ENCODE peak calls at places on chromosome 4, in eight cellular contexts. One of them, this sample, is unnamed.
A peak's percentile ranks its signal among the peaks of the same experiment; 100 is the strongest.

GRCh38 chr4:4574792-4575191 is 32.9 kb upstream of the STX18 start:
- DNase-seq in NB4: no peak
- DNase-seq in HCT116: peak; percentile 10
- DNase-seq in lower leg skin: no peak
- DNase-seq in sigmoid colon: no peak
- DNase-seq in body of pancreas: peak; percentile 47
- DNase-seq in heart left ventricle: peak; percentile 54
- DNase-seq in A549: peak; percentile 48
- DNase-seq in this sample: peak; percentile 6

GRCh38 chr4:181821039-181822004 is 421.9 kb upstream of the TENM3 start:
- DNase-seq in NB4: no peak
- DNase-seq in HCT116: no peak
- DNase-seq in lower leg skin: no peak
- DNase-seq in sigmoid colon: no peak
- DNase-seq in body of pancreas: no peak
- DNase-seq in heart left ventricle: no peak
- DNase-seq in A549: no peak
- DNase-seq in this sample: no peak

GRCh38 chr4:47831026-47831689 is 6.7 kb downstream of the CORIN start:
- DNase-seq in NB4: no peak
- DNase-seq in HCT116: no peak
- DNase-seq in lower leg skin: no peak
- DNase-seq in sigmoid colon: no peak
- DNase-seq in body of pancreas: peak; percentile 14
- DNase-seq in heart left ventricle: no peak
- DNase-seq in A549: no peak
- DNase-seq in this sample: no peak

GRCh38 chr4:155509619-155510018 is 132.9 kb upstream of the MAP9 start:
- DNase-seq in NB4: no peak
- DNase-seq in HCT116: no peak
- DNase-seq in lower leg skin: no peak
- DNase-seq in sigmoid colon: no peak
- DNase-seq in body of pancreas: no peak
- DNase-seq in heart left ventricle: no peak
- DNase-seq in A549: no peak
- DNase-seq in this sample: no peak

GRCh38 chr4:7210818-7211217 is 18.5 kb downstream of the SORCS2 start:
- DNase-seq in NB4: no peak
- DNase-seq in HCT116: no peak
- DNase-seq in lower leg skin: no peak
- DNase-seq in sigmoid colon: no peak
- DNase-seq in body of pancreas: no peak
- DNase-seq in heart left ventricle: no peak
- DNase-seq in A549: peak; percentile 33
- DNase-seq in this sample: no peak

GRCh38 chr4:15738877-15739276 is 36.0 kb downstream of the BST1 start:
- DNase-seq in NB4: no peak
- DNase-seq in HCT116: no peak
- DNase-seq in lower leg skin: no peak
- DNase-seq in sigmoid colon: no peak
- DNase-seq in body of pancreas: no peak
- DNase-seq in heart left ventricle: no peak
- DNase-seq in A549: no peak
- DNase-seq in this sample: no peak

GRCh38 chr4:153257151-153257620 is 52.9 kb downstream of the TRIM2 start:
- DNase-seq in NB4: no peak
- DNase-seq in HCT116: no peak
- DNase-seq in lower leg skin: no peak
- DNase-seq in sigmoid colon: no peak
- DNase-seq in body of pancreas: no peak
- DNase-seq in heart left ventricle: peak; percentile 32
- DNase-seq in A549: no peak
- DNase-seq in this sample: no peak

GRCh38 chr4:7828926-7829325 is 110.7 kb downstream of the AFAP1 start:
- DNase-seq in NB4: peak; percentile 19
- DNase-seq in HCT116: no peak
- DNase-seq in lower leg skin: no peak
- DNase-seq in sigmoid colon: peak; percentile 54
- DNase-seq in body of pancreas: no peak
- DNase-seq in heart left ventricle: no peak
- DNase-seq in A549: no peak
- DNase-seq in this sample: no peak

GRCh38 chr4:2811830-2812599 is 19.1 kb downstream of the SH3BP2 start:
- DNase-seq in NB4: peak; percentile 99
- DNase-seq in HCT116: peak; percentile 16
- DNase-seq in lower leg skin: peak; percentile 94
- DNase-seq in sigmoid colon: peak; percentile 86
- DNase-seq in body of pancreas: peak; percentile 41
- DNase-seq in heart left ventricle: peak; percentile 77
- DNase-seq in A549: no peak
- DNase-seq in this sample: peak; percentile 63

DNA sequence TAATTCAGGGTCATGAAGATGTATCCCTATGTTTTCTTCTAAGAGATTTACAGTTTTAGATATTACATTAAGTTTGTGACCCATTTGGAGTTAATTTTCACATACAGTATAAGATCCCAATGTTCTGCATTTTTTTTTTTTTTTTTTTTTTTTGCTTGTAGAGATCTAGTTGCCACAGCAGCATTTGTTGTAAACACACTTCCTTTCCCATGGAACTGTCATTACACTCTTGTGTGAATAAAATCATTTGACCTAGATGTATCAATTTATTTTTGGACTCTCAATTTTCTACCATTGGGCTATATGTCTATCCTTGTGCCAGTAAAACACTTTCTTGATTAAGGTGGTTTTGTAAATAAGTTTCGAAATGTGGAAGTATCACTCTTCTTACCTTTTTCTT is 1107.2 kb downstream of the TECRL start:
- DNase-seq in NB4: no peak
- DNase-seq in HCT116: no peak
- DNase-seq in lower leg skin: no peak
- DNase-seq in sigmoid colon: no peak
- DNase-seq in body of pancreas: no peak
- DNase-seq in heart left ventricle: no peak
- DNase-seq in A549: no peak
- DNase-seq in this sample: no peak
- TF ChIP-seq POLR2A in NB4: no peak
- TF ChIP-seq POLR2A in HCT116: no peak
- TF ChIP-seq POLR2A in lower leg skin: no peak
- TF ChIP-seq POLR2A in sigmoid colon: no peak
- TF ChIP-seq POLR2A in body of pancreas: no peak
- TF ChIP-seq POLR2A in heart left ventricle: no peak
- TF ChIP-seq POLR2A in A549: no peak
- TF ChIP-seq POLR2A in this sample: no peak

GRCh38 chr4:9600246-9600645 is 156.0 kb downstream of the DEFB131A start:
- DNase-seq in NB4: no peak
- DNase-seq in HCT116: no peak
- DNase-seq in lower leg skin: no peak
- DNase-seq in sigmoid colon: no peak
- DNase-seq in body of pancreas: no peak
- DNase-seq in heart left ventricle: no peak
- DNase-seq in A549: no peak
- DNase-seq in this sample: no peak

GRCh38 chr4:9608300-9608699 is 164.1 kb downstream of the DEFB131A start:
- DNase-seq in NB4: no peak
- DNase-seq in HCT116: no peak
- DNase-seq in lower leg skin: no peak
- DNase-seq in sigmoid colon: no peak
- DNase-seq in body of pancreas: no peak
- DNase-seq in heart left ventricle: no peak
- DNase-seq in A549: no peak
- DNase-seq in this sample: no peak

GRCh38 chr4:9602389-9602914 is 158.2 kb downstream of the DEFB131A start:
- DNase-seq in NB4: no peak
- DNase-seq in HCT116: no peak
- DNase-seq in lower leg skin: no peak
- DNase-seq in sigmoid colon: no peak
- DNase-seq in body of pancreas: no peak
- DNase-seq in heart left ventricle: no peak
- DNase-seq in A549: no peak
- DNase-seq in this sample: no peak
- TF ChIP-seq POLR2A in NB4: no peak
- TF ChIP-seq POLR2A in HCT116: no peak
- TF ChIP-seq POLR2A in lower leg skin: no peak
- TF ChIP-seq POLR2A in sigmoid colon: no peak
- TF ChIP-seq POLR2A in body of pancreas: no peak
- TF ChIP-seq POLR2A in heart left ventricle: no peak
- TF ChIP-seq POLR2A in A549: no peak
- TF ChIP-seq POLR2A in this sample: no peak

DNA sequence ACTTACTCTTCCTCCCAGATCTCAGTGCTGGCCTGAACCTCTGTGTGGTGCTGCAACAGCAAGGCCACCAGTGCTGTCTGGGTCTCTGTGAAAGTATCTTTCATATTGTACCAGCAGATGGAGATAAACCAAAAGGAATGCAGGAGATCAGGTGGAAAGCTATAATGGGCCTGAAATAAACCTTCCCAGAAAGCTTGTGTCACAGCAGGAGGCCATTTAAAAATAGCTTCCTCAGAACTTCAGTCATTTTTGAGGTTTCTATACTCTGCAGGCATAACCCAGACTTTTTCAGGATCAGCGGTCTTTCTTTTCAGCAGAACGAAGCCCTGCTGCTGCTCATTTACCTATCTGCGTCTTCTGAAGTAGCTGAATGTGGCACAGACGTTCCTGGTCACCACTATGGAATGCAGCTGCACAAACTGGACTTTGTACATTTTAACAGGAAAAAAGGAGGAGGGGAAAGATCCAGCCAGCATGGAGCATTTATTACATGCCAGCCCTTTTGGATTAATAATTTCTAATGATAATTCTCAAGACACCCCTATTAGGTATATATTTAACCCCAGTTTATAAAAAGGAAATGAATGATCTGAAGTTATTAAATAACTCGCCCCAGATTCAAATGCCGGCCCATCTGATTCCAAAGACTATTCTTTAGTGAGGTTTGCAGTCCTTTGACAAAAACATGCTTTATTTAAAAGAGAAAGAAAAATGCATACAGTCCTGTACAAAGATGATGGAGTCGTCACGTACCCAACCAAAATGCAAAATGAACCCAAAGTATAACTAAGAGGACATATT is 119.7 kb downstream of the NFKB1 start:
- DNase-seq in NB4: peak; percentile 71
- DNase-seq in HCT116: peak; percentile 76
- DNase-seq in lower leg skin: no peak
- DNase-seq in sigmoid colon: no peak
- DNase-seq in body of pancreas: peak; percentile 79
- DNase-seq in heart left ventricle: no peak
- DNase-seq in A549: peak; percentile 82
- DNase-seq in this sample: peak; percentile 56
- TF ChIP-seq POLR2A in NB4: no peak
- TF ChIP-seq POLR2A in HCT116: no peak
- TF ChIP-seq POLR2A in lower leg skin: no peak
- TF ChIP-seq POLR2A in sigmoid colon: no peak
- TF ChIP-seq POLR2A in body of pancreas: peak; percentile 56
- TF ChIP-seq POLR2A in heart left ventricle: no peak
- TF ChIP-seq POLR2A in A549: no peak
- TF ChIP-seq POLR2A in this sample: no peak

GRCh38 chr4:83456184-83456501 is 285 bp downstream of the MRPS18C start:
- DNase-seq in NB4: no peak
- DNase-seq in HCT116: no peak
- DNase-seq in lower leg skin: no peak
- DNase-seq in sigmoid colon: no peak
- DNase-seq in body of pancreas: no peak
- DNase-seq in heart left ventricle: no peak
- DNase-seq in A549: no peak
- DNase-seq in this sample: no peak

GRCh38 chr4:83454626-83455025 is 997 bp downstream of the HELQ start:
- DNase-seq in NB4: peak; percentile 19
- DNase-seq in HCT116: no peak
- DNase-seq in lower leg skin: no peak
- DNase-seq in sigmoid colon: no peak
- DNase-seq in body of pancreas: no peak
- DNase-seq in heart left ventricle: no peak
- DNase-seq in A549: no peak
- DNase-seq in this sample: peak; percentile 64

DNA sequence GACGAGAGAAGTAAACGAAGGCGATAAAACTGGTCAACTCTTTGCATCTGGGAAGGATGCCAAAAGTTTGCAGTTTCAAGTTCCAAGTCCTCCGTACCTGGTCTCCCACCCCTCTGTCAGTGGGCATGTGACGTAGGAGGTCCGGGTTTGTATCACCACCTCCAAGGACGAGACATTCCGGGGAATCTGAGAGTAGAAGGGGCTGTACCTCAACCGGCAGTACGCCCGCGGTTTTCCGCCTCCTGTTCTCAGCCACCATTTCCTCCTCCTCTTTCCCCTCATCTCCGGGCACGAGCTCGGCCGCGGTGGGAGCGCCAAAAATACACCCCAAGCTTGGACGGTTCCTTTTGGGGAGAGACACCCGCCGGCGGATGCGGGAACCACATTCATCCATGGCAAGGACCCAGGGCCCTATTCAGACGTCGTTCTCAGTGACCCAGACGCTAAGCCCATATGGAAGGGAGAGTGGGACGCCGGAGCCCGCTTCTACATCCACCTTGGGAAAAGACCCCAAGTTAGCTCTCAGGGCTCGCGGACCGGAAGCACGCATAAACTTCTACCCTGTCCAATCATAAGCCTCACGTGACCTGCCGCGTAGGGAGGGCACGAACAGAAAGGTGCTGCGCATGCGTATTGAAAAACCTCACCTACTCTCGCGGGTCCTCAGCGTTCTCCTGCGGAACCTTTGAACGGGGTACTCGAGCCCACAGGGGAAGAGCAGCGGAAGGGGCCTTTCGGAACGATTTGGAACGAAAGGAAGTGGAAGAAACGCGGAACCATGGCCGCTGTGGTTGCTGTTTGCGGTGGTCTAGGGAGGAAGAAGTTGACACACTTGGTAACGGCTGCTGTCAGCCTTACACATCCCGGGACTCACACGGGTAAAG is at the start of the genes HELQ and MRPS18C:
- DNase-seq in NB4: peak; percentile 99
- DNase-seq in HCT116: peak; percentile 98
- DNase-seq in lower leg skin: peak; percentile 99
- DNase-seq in sigmoid colon: peak; percentile 99
- DNase-seq in body of pancreas: peak; percentile 97
- DNase-seq in heart left ventricle: peak; percentile 98
- DNase-seq in A549: peak; percentile 98
- DNase-seq in this sample: peak; percentile 97
- TF ChIP-seq POLR2A in NB4: peak; percentile 88
- TF ChIP-seq POLR2A in HCT116: peak; percentile 87
- TF ChIP-seq POLR2A in lower leg skin: no peak
- TF ChIP-seq POLR2A in sigmoid colon: peak; percentile 66
- TF ChIP-seq POLR2A in body of pancreas: peak; percentile 88
- TF ChIP-seq POLR2A in heart left ventricle: no peak
- TF ChIP-seq POLR2A in A549: peak; percentile 62
- TF ChIP-seq POLR2A in this sample: peak; percentile 98